ENCODE peak calls at places on chromosomes 3 and 15, in nine cellular contexts. One of them, this sample, is unnamed. For H3K4me1 and H3K9me3, the result is how much of the 10 kb centered on the place peaks cover.

GRCh38 chr3:157104928-157105652 is 54.9 kb downstream of the CCNL1 start:
- DNase-seq in fibroblast of lung: no peak
- DNase-seq in left ventricle myocardium inferior: no peak
- DNase-seq in right cardiac atrium: peak
- DNase-seq in pancreas: no peak
- DNase-seq in GM23248: no peak
- DNase-seq in body of pancreas: no peak
- DNase-seq in CD8-positive, alpha-beta memory T cell: peak
- DNase-seq in neuronal stem cell: no peak
- DNase-seq in this sample: no peak

GRCh38 chr15:67142142-67143092 is 77.0 kb downstream of the SMAD3 start:
- DNase-seq in left ventricle myocardium inferior: no peak
- DNase-seq in right cardiac atrium: no peak
- DNase-seq in GM23248: peak
- DNase-seq in fibroblast of lung: no peak
- DNase-seq in body of pancreas: no peak
- DNase-seq in pancreas: no peak
- DNase-seq in CD8-positive, alpha-beta memory T cell: no peak
- DNase-seq in neuronal stem cell: no peak
- DNase-seq in this sample: no peak

GRCh38 chr3:190517696-190518095 is 3.8 kb downstream of the IL1RAP start:
- DNase-seq in fibroblast of lung: peak
- DNase-seq in GM23248: peak
- DNase-seq in pancreas: no peak
- DNase-seq in left ventricle myocardium inferior: no peak
- DNase-seq in CD8-positive, alpha-beta memory T cell: no peak
- DNase-seq in body of pancreas: no peak
- DNase-seq in neuronal stem cell: no peak
- DNase-seq in right cardiac atrium: no peak
- DNase-seq in this sample: no peak

GRCh38 chr15:62087671-62088360 is 21.0 kb downstream of the C2CD4A start:
- DNase-seq in right cardiac atrium: no peak
- DNase-seq in neuronal stem cell: no peak
- DNase-seq in GM23248: peak
- DNase-seq in left ventricle myocardium inferior: no peak
- DNase-seq in body of pancreas: peak
- DNase-seq in CD8-positive, alpha-beta memory T cell: no peak
- DNase-seq in fibroblast of lung: peak
- DNase-seq in pancreas: no peak
- DNase-seq in this sample: no peak

GRCh38 chr3:66410976-66411375 is 89.8 kb downstream of the LRIG1 start:
- DNase-seq in neuronal stem cell: no peak
- DNase-seq in body of pancreas: no peak
- DNase-seq in GM23248: no peak
- DNase-seq in left ventricle myocardium inferior: no peak
- DNase-seq in pancreas: no peak
- DNase-seq in right cardiac atrium: no peak
- DNase-seq in CD8-positive, alpha-beta memory T cell: no peak
- DNase-seq in fibroblast of lung: no peak
- DNase-seq in this sample: no peak

GRCh38 chr3:78801923-78802587 is 965.7 kb downstream of the ROBO1 start:
- DNase-seq in left ventricle myocardium inferior: no peak
- DNase-seq in fibroblast of lung: peak
- DNase-seq in pancreas: no peak
- DNase-seq in CD8-positive, alpha-beta memory T cell: no peak
- DNase-seq in GM23248: no peak
- DNase-seq in neuronal stem cell: no peak
- DNase-seq in body of pancreas: no peak
- DNase-seq in right cardiac atrium: no peak
- DNase-seq in this sample: no peak

GRCh38 chr15:96341465-96342142 is 11.1 kb downstream of the NR2F2 start:
- DNase-seq in CD8-positive, alpha-beta memory T cell: no peak
- DNase-seq in left ventricle myocardium inferior: no peak
- DNase-seq in neuronal stem cell: no peak
- DNase-seq in GM23248: no peak
- DNase-seq in right cardiac atrium: peak
- DNase-seq in body of pancreas: no peak
- DNase-seq in pancreas: no peak
- DNase-seq in fibroblast of lung: peak
- DNase-seq in this sample: no peak

GRCh38 chr3:117722856-117723255 is 1013.3 kb downstream of the TUSC7 start:
- DNase-seq in pancreas: no peak
- DNase-seq in fibroblast of lung: no peak
- DNase-seq in neuronal stem cell: no peak
- DNase-seq in right cardiac atrium: no peak
- DNase-seq in GM23248: no peak
- DNase-seq in left ventricle myocardium inferior: no peak
- DNase-seq in body of pancreas: no peak
- DNase-seq in CD8-positive, alpha-beta memory T cell: no peak
- DNase-seq in this sample: no peak

GRCh38 chr3:53046171-53047170 is 598 bp upstream of the SFMBT1 start:
- DNase-seq in CD8-positive, alpha-beta memory T cell: peak
- DNase-seq in pancreas: peak
- DNase-seq in right cardiac atrium: peak
- DNase-seq in neuronal stem cell: peak
- DNase-seq in left ventricle myocardium inferior: peak
- DNase-seq in body of pancreas: peak
- DNase-seq in GM23248: peak
- DNase-seq in fibroblast of lung: peak
- DNase-seq in this sample: peak

GRCh38 chr3:111103807-111104206 is 32.2 kb downstream of the NECTIN3 start:
- DNase-seq in right cardiac atrium: no peak
- DNase-seq in CD8-positive, alpha-beta memory T cell: no peak
- DNase-seq in left ventricle myocardium inferior: no peak
- DNase-seq in GM23248: no peak
- DNase-seq in neuronal stem cell: no peak
- DNase-seq in body of pancreas: no peak
- DNase-seq in pancreas: no peak
- DNase-seq in fibroblast of lung: no peak
- DNase-seq in this sample: no peak

DNA sequence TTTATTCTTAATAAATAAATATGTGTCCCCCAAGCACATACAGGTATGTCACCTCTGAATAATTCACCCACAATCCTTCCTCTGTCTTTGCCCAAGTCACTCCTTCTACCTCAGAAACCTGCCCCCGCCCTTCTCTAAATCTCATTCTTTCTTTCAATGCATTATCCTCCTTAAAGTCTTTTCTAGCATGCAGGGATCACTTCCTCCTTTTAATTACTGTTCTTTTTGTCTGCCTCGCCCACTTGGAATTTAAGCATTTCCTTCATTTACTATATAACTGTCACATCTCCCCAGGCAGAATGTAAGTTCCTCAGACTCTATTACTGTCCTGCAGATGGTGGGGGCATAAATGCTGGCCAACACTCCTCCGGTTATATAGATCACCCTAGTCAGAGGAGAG is 7.8 kb downstream of the CCDC80 start:
- DNase-seq in CD8-positive, alpha-beta memory T cell: no peak
- DNase-seq in pancreas: no peak
- DNase-seq in neuronal stem cell: no peak
- DNase-seq in fibroblast of lung: no peak
- DNase-seq in left ventricle myocardium inferior: no peak
- DNase-seq in right cardiac atrium: no peak
- DNase-seq in GM23248: peak
- DNase-seq in body of pancreas: no peak
- DNase-seq in this sample: no peak
- H3K4me3 ChIP-seq in CD8-positive, alpha-beta memory T cell: no peak
- H3K4me3 ChIP-seq in pancreas: no peak
- H3K4me3 ChIP-seq in neuronal stem cell: no peak
- H3K4me3 ChIP-seq in fibroblast of lung: no peak
- H3K4me3 ChIP-seq in left ventricle myocardium inferior: peak
- H3K4me3 ChIP-seq in right cardiac atrium: no peak
- H3K4me3 ChIP-seq in GM23248: peak
- H3K4me3 ChIP-seq in body of pancreas: no peak
- H3K4me3 ChIP-seq in this sample: no peak

GRCh38 chr3:125353128-125353527 is 22.0 kb downstream of the ZNF148 start:
- DNase-seq in pancreas: no peak
- DNase-seq in neuronal stem cell: no peak
- DNase-seq in body of pancreas: no peak
- DNase-seq in right cardiac atrium: no peak
- DNase-seq in CD8-positive, alpha-beta memory T cell: no peak
- DNase-seq in fibroblast of lung: peak
- DNase-seq in GM23248: no peak
- DNase-seq in left ventricle myocardium inferior: no peak
- DNase-seq in this sample: no peak
- H3K4me1 ChIP-seq in pancreas: under half
- H3K4me1 ChIP-seq in neuronal stem cell: under half
- H3K4me1 ChIP-seq in body of pancreas: under half
- H3K4me1 ChIP-seq in right cardiac atrium: under half
- H3K4me1 ChIP-seq in CD8-positive, alpha-beta memory T cell: under half
- H3K4me1 ChIP-seq in fibroblast of lung: under half
- H3K4me1 ChIP-seq in GM23248: under half
- H3K4me1 ChIP-seq in left ventricle myocardium inferior: half or more
- H3K4me1 ChIP-seq in this sample: under half

GRCh38 chr3:137761563-137762503 is 2.3 kb upstream of the SOX14 start:
- DNase-seq in right cardiac atrium: peak
- DNase-seq in left ventricle myocardium inferior: no peak
- DNase-seq in neuronal stem cell: no peak
- DNase-seq in pancreas: no peak
- DNase-seq in GM23248: no peak
- DNase-seq in body of pancreas: no peak
- DNase-seq in CD8-positive, alpha-beta memory T cell: no peak
- DNase-seq in fibroblast of lung: no peak
- DNase-seq in this sample: no peak
- H3K9me3 ChIP-seq in right cardiac atrium: under half
- H3K9me3 ChIP-seq in left ventricle myocardium inferior: under half
- H3K9me3 ChIP-seq in neuronal stem cell: under half
- H3K9me3 ChIP-seq in pancreas: under half
- H3K9me3 ChIP-seq in GM23248: under half
- H3K9me3 ChIP-seq in body of pancreas: under half
- H3K9me3 ChIP-seq in CD8-positive, alpha-beta memory T cell: under half
- H3K9me3 ChIP-seq in fibroblast of lung: under half
- H3K9me3 ChIP-seq in this sample: under half

GRCh38 chr15:88255496-88256171 is 905 bp downstream of the NTRK3 start:
- DNase-seq in fibroblast of lung: peak
- DNase-seq in CD8-positive, alpha-beta memory T cell: no peak
- DNase-seq in pancreas: peak
- DNase-seq in neuronal stem cell: peak
- DNase-seq in GM23248: peak
- DNase-seq in right cardiac atrium: peak
- DNase-seq in body of pancreas: no peak
- DNase-seq in left ventricle myocardium inferior: no peak
- DNase-seq in this sample: no peak

GRCh38 chr15:88255109-88255495 is 1.4 kb downstream of the NTRK3 start:
- DNase-seq in CD8-positive, alpha-beta memory T cell: no peak
- DNase-seq in neuronal stem cell: no peak
- DNase-seq in right cardiac atrium: no peak
- DNase-seq in left ventricle myocardium inferior: no peak
- DNase-seq in body of pancreas: no peak
- DNase-seq in GM23248: no peak
- DNase-seq in pancreas: no peak
- DNase-seq in fibroblast of lung: no peak
- DNase-seq in this sample: no peak

GRCh38 chr15:88258021-88258641 is 1.6 kb upstream of the NTRK3 start:
- DNase-seq in body of pancreas: no peak
- DNase-seq in GM23248: peak
- DNase-seq in right cardiac atrium: peak
- DNase-seq in neuronal stem cell: peak
- DNase-seq in pancreas: peak
- DNase-seq in fibroblast of lung: no peak
- DNase-seq in CD8-positive, alpha-beta memory T cell: no peak
- DNase-seq in left ventricle myocardium inferior: no peak
- DNase-seq in this sample: no peak

GRCh38 chr15:88257311-88257901 is 867 bp upstream of the NTRK3 start:
- DNase-seq in neuronal stem cell: peak
- DNase-seq in right cardiac atrium: peak
- DNase-seq in CD8-positive, alpha-beta memory T cell: no peak
- DNase-seq in body of pancreas: no peak
- DNase-seq in GM23248: peak
- DNase-seq in left ventricle myocardium inferior: no peak
- DNase-seq in pancreas: peak
- DNase-seq in fibroblast of lung: no peak
- DNase-seq in this sample: no peak

GRCh38 chr15:88256261-88257230 is at the start of gene NTRK3:
- DNase-seq in body of pancreas: no peak
- DNase-seq in neuronal stem cell: peak
- DNase-seq in CD8-positive, alpha-beta memory T cell: no peak
- DNase-seq in fibroblast of lung: peak
- DNase-seq in right cardiac atrium: no peak
- DNase-seq in GM23248: peak
- DNase-seq in pancreas: peak
- DNase-seq in left ventricle myocardium inferior: no peak
- DNase-seq in this sample: no peak
- H3K4me3 ChIP-seq in body of pancreas: no peak
- H3K4me3 ChIP-seq in neuronal stem cell: peak
- H3K4me3 ChIP-seq in CD8-positive, alpha-beta memory T cell: no peak
- H3K4me3 ChIP-seq in fibroblast of lung: peak
- H3K4me3 ChIP-seq in right cardiac atrium: peak
- H3K4me3 ChIP-seq in GM23248: peak
- H3K4me3 ChIP-seq in pancreas: no peak
- H3K4me3 ChIP-seq in left ventricle myocardium inferior: peak
- H3K4me3 ChIP-seq in this sample: no peak

DNA sequence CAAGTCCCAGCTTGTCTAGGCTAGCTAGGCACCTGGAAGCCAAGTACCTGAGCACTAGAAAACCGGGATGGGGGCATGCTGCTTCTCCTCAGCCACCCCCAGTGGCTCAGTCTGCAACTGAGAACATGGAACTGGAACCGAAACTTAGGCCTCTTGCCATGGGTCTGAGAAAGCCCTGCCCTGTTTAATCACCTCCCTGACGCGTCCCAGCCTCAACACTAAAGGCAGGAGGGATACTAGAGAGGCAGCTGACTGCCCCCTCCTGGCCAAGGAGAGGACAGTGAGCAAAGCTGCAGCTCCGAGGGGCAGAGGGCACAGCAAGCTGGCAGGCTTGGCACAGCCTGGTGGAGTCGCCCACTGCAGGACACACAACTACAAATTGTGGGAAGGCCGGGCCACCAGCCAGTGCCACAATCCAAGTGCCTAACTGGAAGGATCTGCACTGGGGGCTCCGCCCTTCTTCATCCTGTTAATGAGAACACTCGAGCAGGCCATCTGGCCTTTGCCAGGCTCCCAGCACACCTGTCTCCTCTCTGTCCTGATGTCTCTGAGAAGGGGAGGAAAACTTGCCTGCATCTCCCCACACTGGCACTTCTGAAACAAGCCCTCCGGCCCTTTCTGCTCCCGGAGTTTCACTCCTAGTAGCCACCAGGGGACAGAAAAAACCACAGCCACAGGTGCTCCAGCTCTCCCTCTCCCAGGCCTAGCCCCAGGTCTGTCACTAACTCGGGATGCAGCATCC is 53.7 kb downstream of the BDH1 start:
- DNase-seq in CD8-positive, alpha-beta memory T cell: no peak
- DNase-seq in pancreas: no peak
- DNase-seq in right cardiac atrium: peak
- DNase-seq in body of pancreas: peak
- DNase-seq in neuronal stem cell: peak
- DNase-seq in left ventricle myocardium inferior: no peak
- DNase-seq in fibroblast of lung: peak
- DNase-seq in GM23248: peak
- DNase-seq in this sample: no peak
- H3K4me1 ChIP-seq in CD8-positive, alpha-beta memory T cell: under half
- H3K4me1 ChIP-seq in pancreas: under half
- H3K4me1 ChIP-seq in right cardiac atrium: under half
- H3K4me1 ChIP-seq in body of pancreas: under half
- H3K4me1 ChIP-seq in neuronal stem cell: under half
- H3K4me1 ChIP-seq in left ventricle myocardium inferior: under half
- H3K4me1 ChIP-seq in fibroblast of lung: under half
- H3K4me1 ChIP-seq in GM23248: under half
- H3K4me1 ChIP-seq in this sample: under half

DNA sequence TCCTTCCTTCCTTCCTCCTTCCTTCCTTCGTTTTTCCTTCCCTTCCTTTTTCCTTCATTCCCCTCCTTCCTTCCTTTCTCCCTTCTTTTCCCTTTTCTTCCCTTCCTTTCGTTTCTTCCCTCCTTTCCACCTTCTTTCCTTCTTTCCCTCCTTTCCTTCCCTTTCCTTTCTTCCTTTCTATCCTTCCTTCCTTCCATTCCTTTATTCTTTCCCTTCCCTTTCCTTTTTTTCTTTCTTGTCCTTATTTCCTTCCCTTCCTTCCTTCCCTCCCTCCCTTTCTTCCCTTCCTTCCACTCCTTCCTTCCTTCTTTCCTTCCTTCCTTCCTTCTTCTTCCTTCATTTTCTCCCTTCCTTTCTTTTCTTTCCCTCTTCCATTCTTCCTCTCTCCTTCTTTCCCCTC is 394.6 kb downstream of the GABRB3 start:
- DNase-seq in left ventricle myocardium inferior: no peak
- DNase-seq in neuronal stem cell: no peak
- DNase-seq in fibroblast of lung: no peak
- DNase-seq in CD8-positive, alpha-beta memory T cell: no peak
- DNase-seq in body of pancreas: no peak
- DNase-seq in right cardiac atrium: no peak
- DNase-seq in pancreas: no peak
- DNase-seq in GM23248: no peak
- DNase-seq in this sample: no peak
- H3K9me3 ChIP-seq in left ventricle myocardium inferior: under half
- H3K9me3 ChIP-seq in neuronal stem cell: under half
- H3K9me3 ChIP-seq in fibroblast of lung: under half
- H3K9me3 ChIP-seq in CD8-positive, alpha-beta memory T cell: under half
- H3K9me3 ChIP-seq in body of pancreas: under half
- H3K9me3 ChIP-seq in right cardiac atrium: under half
- H3K9me3 ChIP-seq in pancreas: under half
- H3K9me3 ChIP-seq in GM23248: under half
- H3K9me3 ChIP-seq in this sample: under half

This sample was measured in naive thymus-derived CD4-positive, alpha-beta T cell.